ENCODE peak calls at places on chromosome 21, in nine cellular contexts. R, H, G, X, T, B, U, I and D are unnamed samples.

GRCh38 chr21:37670883-37671282 is 245.4 kb downstream of the KCNJ6 start:
- DNase-seq in R (no peak), H (peak), G (no peak), X (peak), T (peak), B (no peak), U (no peak), I (no peak), D (no peak)

GRCh38 chr21:42906222-42906621 is 13.1 kb downstream of the NDUFV3 start:
- DNase-seq in R (no peak), H (no peak), G (no peak), X (no peak), T (no peak), B (no peak), U (no peak), I (no peak), D (no peak)

GRCh38 chr21:45078877-45079281 is 4.5 kb downstream of the ADARB1 start:
- DNase-seq in R (no peak), H (peak), G (no peak), X (no peak), T (peak), B (peak), U (no peak), I (no peak), D (no peak)

GRCh38 chr21:24290151-24290833 is 1317.0 kb downstream of the MRPL39 start:
- DNase-seq in R (no peak), H (no peak), G (no peak), X (no peak), T (no peak), B (peak), U (no peak), I (no peak), D (no peak)

GRCh38 chr21:44364151-44365053 is 11.0 kb downstream of the TRPM2 start:
- DNase-seq in R (no peak), H (no peak), G (peak), X (no peak), T (no peak), B (no peak), U (no peak), I (no peak), D (no peak)

GRCh38 chr21:43634618-43635017 is 24.7 kb downstream of the HSF2BP start:
- DNase-seq in R (no peak), H (no peak), G (no peak), X (no peak), T (peak), B (no peak), U (no peak), I (no peak), D (no peak)

GRCh38 chr21:26116456-26117011 is 54.0 kb downstream of the APP start:
- DNase-seq in R (no peak), H (peak), G (no peak), X (no peak), T (peak), B (no peak), U (no peak), I (no peak), D (no peak)

GRCh38 chr21:14916676-14917141 is 148.1 kb downstream of the NRIP1 start:
- DNase-seq in R (no peak), H (peak), G (no peak), X (no peak), T (no peak), B (no peak), U (no peak), I (no peak), D (no peak)

GRCh38 chr21:43359081-43359822 is 67.7 kb downstream of the SIK1 start:
- DNase-seq in R (no peak), H (no peak), G (no peak), X (no peak), T (no peak), B (no peak), U (no peak), I (no peak), D (no peak)

GRCh38 chr21:34362670-34363069 is 1.1 kb upstream of the KCNE2 start:
- DNase-seq in R (no peak), H (no peak), G (no peak), X (no peak), T (no peak), B (no peak), U (no peak), I (no peak), D (no peak)

GRCh38 chr21:34362136-34362444 is 1.7 kb upstream of the KCNE2 start:
- DNase-seq in R (no peak), H (no peak), G (no peak), X (no peak), T (no peak), B (no peak), U (no peak), I (no peak), D (no peak)

GRCh38 chr21:34357889-34358288 is 5.9 kb upstream of the KCNE2 start:
- DNase-seq in R (no peak), H (no peak), G (no peak), X (no peak), T (no peak), B (no peak), U (no peak), I (no peak), D (no peak)

GRCh38 chr21:34358866-34359265 is 4.9 kb upstream of the KCNE2 start:
- DNase-seq in R (no peak), H (no peak), G (no peak), X (no peak), T (no peak), B (no peak), U (no peak), I (no peak), D (no peak)

DNA sequence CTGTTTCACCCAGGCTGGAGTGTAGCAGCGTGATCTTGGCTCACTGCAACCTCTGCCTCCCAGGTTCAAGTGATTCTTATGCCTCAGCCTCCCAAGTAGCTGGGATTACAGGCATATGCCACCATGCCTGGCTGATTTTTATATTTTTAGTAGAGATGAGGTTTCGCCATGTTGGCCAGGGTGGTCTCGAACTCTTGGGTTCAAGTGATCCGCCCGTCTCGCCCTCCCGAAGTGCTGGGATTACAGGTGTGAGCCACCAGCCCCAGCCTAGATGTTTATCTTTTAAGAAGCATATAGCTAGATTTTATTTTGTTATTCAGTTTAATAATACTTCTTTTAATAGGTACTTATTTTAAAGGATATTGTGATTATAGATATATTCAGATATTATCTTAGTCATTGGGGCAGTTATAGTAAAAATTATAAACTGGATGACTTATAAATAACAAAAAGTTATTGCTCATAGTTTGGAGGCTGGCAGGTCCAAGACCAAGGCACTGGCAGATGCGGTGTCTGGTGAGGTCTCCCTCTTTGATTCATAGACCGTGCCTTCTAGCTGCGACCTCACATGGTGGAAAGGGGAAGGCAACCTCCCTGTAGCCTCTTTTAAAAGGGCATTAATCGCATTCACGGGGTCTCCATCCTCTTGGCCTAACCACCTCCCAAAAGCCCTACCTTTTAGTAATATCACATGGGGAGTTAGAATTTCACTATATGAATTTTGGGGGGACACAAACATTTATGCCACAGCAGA is 3.1 kb upstream of the KCNE2 start:
- DNase-seq in R (no peak), H (no peak), G (no peak), X (no peak), T (no peak), B (no peak), U (no peak), I (no peak), D (no peak)
- TF ChIP-seq CTCF in R (no peak), H (no peak), G (no peak), X (no peak), T (no peak), B (no peak), U (no peak), I (no peak), D (no peak)

DNA sequence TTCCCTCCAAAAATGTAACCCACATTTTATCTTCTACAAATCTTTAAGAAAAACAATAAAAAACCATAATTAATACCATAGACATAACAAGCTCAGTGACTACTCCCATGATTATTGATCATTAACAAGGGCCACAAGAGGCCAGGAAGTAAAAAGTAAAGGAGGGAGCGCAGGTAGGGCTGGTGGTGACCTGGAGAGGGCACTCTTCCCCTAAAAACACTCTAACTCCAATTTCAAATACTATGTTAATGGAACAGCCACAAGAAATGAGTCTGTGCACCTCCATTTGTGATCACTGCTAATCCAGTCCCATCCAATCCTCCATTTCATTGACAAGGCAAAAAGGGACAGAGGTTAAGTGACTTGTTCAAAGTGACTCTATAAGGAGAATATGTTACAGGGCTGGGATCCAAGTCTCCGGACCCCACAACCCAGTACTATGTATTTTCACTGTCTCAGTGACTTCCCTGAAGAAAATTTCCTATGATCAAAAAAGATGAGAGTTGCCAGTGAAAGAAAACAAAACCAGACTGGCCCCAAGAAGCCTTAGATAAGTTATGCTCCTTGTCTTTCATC is 41.2 kb upstream of the CFAP298 start:
- DNase-seq in R (peak), H (peak), G (no peak), X (peak), T (peak), B (peak), U (no peak), I (peak), D (peak)
- TF ChIP-seq CTCF in R (peak), H (peak), G (peak), X (peak), T (peak), B (peak), U (peak), I (peak), D (peak)

DNA sequence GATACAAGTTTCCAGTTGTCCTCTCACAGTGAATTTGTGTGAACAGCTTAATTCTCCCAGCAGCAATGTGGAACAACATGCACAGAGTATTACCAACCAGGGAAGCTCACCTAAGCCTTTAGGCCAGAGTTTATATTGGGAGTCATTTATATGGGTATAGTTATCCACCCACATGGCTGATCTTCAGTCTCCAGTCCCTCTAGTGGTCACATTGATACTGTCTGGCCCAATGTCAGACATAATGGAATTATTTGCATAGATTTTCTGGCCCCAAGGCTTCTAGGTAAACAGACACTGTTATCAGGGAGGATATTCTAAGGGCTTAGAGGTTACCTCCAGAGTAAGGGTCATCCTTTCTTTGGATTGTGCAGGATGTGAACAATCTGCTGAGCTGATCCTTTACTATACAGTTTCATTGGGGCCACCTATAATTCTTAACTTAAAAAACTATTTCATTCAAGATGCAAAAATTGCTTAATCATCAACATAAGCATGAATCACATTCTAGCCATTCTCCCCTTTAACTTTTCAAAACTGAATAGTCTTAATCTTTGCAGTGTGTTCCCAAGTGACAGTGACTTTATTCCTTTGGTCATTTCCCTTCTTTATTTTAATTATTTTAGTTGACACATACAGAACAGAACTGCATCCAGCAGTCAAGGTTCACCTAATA is 210.9 kb downstream of the LTN1 start:
- DNase-seq in R (peak), H (peak), G (no peak), X (peak), T (peak), B (peak), U (no peak), I (peak), D (no peak)
- TF ChIP-seq CTCF in R (no peak), H (peak), G (no peak), X (no peak), T (peak), B (peak), U (peak), I (no peak), D (peak)

GRCh38 chr21:31141389-31142021 is 103.2 kb upstream of the KRTAP19-8 start:
- DNase-seq in R (no peak), H (no peak), G (no peak), X (no peak), T (no peak), B (no peak), U (no peak), I (no peak), D (no peak)

GRCh38 chr21:31143021-31143420 is 104.7 kb upstream of the KRTAP19-8 start:
- DNase-seq in R (no peak), H (no peak), G (no peak), X (no peak), T (no peak), B (no peak), U (no peak), I (no peak), D (no peak)

GRCh38 chr21:31140025-31140424 is 101.7 kb upstream of the KRTAP19-8 start:
- DNase-seq in R (no peak), H (no peak), G (no peak), X (no peak), T (no peak), B (no peak), U (no peak), I (no peak), D (no peak)

GRCh38 chr21:31145271-31145801 is 107.1 kb upstream of the KRTAP19-8 start:
- DNase-seq in R (no peak), H (no peak), G (no peak), X (no peak), T (no peak), B (no peak), U (no peak), I (no peak), D (no peak)

GRCh38 chr21:31142600-31142999 is 104.3 kb upstream of the KRTAP19-8 start:
- DNase-seq in R (no peak), H (no peak), G (no peak), X (no peak), T (no peak), B (peak), U (no peak), I (no peak), D (no peak)
- TF ChIP-seq CTCF in R (no peak), H (no peak), G (no peak), X (no peak), T (no peak), B (no peak), U (no peak), I (no peak), D (peak)

DNA sequence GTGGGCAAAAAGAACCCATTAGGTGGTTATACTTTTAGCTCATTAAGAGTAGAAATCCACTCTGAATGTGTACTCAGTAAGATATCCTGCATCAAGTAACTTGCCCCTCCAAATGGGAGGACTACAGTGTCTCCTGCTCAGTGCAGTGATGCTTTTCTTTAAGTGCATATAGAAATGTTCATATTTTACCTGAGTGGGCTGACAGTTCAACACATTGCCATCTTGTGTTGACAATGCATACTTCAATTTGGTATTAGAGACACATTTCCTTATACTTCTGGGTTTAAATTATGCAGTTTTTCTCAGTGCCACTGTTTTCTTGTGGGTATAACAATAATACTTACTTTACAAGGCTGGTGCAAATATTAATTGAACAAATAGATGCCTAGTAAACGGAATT is 318.6 kb upstream of the TMPRSS15 start:
- DNase-seq in R (no peak), H (no peak), G (no peak), X (no peak), T (no peak), B (no peak), U (no peak), I (no peak), D (no peak)
- TF ChIP-seq CTCF in R (no peak), H (no peak), G (no peak), X (no peak), T (no peak), B (no peak), U (no peak), I (no peak), D (no peak)

GRCh38 chr21:35436899-35437298 is 387.8 kb upstream of the RUNX1 start:
- DNase-seq in R (no peak), H (no peak), G (no peak), X (no peak), T (no peak), B (no peak), U (no peak), I (no peak), D (no peak)
- TF ChIP-seq CTCF in R (no peak), H (no peak), G (no peak), X (no peak), T (no peak), B (peak), U (no peak), I (no peak), D (no peak)

GRCh38 chr21:46636181-46636512 is 673 bp downstream of the PRMT2 start:
- DNase-seq in R (no peak), H (no peak), G (no peak), X (no peak), T (no peak), B (no peak), U (no peak), I (no peak), D (no peak)

GRCh38 chr21:46634427-46634826 is 1.0 kb upstream of the PRMT2 start:
- DNase-seq in R (no peak), H (no peak), G (no peak), X (no peak), T (no peak), B (peak), U (no peak), I (no peak), D (no peak)

GRCh38 chr21:46633561-46633960 is 1.9 kb upstream of the PRMT2 start:
- DNase-seq in R (no peak), H (no peak), G (no peak), X (no peak), T (no peak), B (peak), U (no peak), I (no peak), D (no peak)

GRCh38 chr21:46635324-46636180 is at the start of gene PRMT2:
- DNase-seq in R (peak), H (peak), G (peak), X (peak), T (peak), B (peak), U (peak), I (peak), D (peak)

DNA sequence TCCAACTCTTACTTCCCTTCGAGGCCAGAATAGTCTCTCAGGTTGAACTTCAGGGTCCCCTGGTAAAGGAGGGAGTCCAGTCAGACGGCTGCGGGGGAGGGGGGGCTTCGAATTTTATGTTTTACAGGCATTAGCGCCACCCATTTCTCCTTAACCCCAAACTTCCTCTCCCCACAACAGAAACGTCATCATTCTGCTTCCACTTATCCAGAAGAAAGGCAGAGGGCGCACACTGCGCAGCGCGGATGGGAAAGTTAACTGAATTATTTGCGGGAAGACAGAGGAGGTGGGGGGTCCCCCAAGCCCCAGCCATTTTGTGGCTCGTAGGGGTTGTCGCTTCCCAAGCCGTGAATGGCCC is 529 bp upstream of the PRMT2 start:
- DNase-seq in R (peak), H (peak), G (peak), X (peak), T (peak), B (peak), U (no peak), I (no peak), D (peak)
- TF ChIP-seq CTCF in R (no peak), H (peak), G (peak), X (no peak), T (peak), B (no peak), U (peak), I (peak), D (peak)

GRCh38 chr21:18801468-18801867 is 397.9 kb upstream of the TMPRSS15 start:
- DNase-seq in R (no peak), H (peak), G (no peak), X (peak), T (no peak), B (no peak), U (no peak), I (no peak), D (no peak)
- TF ChIP-seq CTCF in R (no peak), H (no peak), G (no peak), X (no peak), T (no peak), B (no peak), U (peak), I (no peak), D (no peak)

DNA sequence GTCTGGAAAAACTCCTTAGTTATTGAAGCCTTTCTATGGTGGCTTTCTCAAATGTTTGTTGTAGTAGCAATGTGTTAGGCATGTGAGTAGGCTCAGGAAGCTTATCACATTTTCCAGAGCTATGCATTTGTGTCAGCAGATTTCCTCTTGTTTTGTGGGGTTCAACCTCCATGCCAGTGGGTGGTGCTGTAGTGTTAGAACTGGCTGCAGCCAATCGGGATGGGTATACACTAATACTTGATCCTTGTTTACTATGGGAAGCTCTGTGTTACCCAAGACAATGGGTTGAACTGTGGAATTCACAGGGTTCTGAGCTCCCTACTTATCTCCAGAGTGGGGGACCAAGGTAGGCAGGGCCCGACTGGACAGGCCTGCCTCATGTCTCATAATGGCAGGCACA is 348.5 kb upstream of the ADAMTS5 start:
- DNase-seq in R (no peak), H (peak), G (no peak), X (no peak), T (no peak), B (no peak), U (no peak), I (no peak), D (no peak)
- TF ChIP-seq CTCF in R (no peak), H (no peak), G (no peak), X (no peak), T (no peak), B (no peak), U (no peak), I (no peak), D (no peak)

GRCh38 chr21:36542312-36543101 is 62.6 kb upstream of the CLDN14 start:
- DNase-seq in R (peak), H (no peak), G (no peak), X (no peak), T (no peak), B (peak), U (no peak), I (peak), D (peak)
- TF ChIP-seq CTCF in R (peak), H (no peak), G (no peak), X (no peak), T (no peak), B (no peak), U (no peak), I (peak), D (peak)